ENCODE peak calls at places on chromosome 13, in six cellular contexts. C is uterus; W is tibial nerve; D is heart right ventricle; B is suprapubic skin; Q is CD8-positive, alpha-beta T cell. E is an unnamed sample. For H3K9me3 and H3K4me1, the result is how much of the 10 kb centered on the place peaks cover.

GRCh38 chr13:42926043-42926442 is 66.0 kb downstream of the EPSTI1 start:
- DNase-seq in C (no peak), W (no peak), D (no peak), B (no peak), Q (no peak), E (no peak)

GRCh38 chr13:38401276-38401675 is 51.6 kb downstream of the UFM1 start:
- DNase-seq in C (no peak), W (no peak), D (no peak), B (no peak), Q (no peak), E (no peak)

GRCh38 chr13:54373211-54373610 is 1344.6 kb downstream of the OLFM4 start:
- DNase-seq in C (no peak), W (no peak), D (no peak), B (no peak), Q (no peak), E (no peak)

GRCh38 chr13:27203854-27204253 is 32.2 kb upstream of the USP12 start:
- DNase-seq in C (no peak), W (peak), D (no peak), B (no peak), Q (no peak), E (no peak)

GRCh38 chr13:27259831-27260230 is 8.5 kb downstream of the RPL21 start:
- DNase-seq in C (no peak), W (no peak), D (no peak), B (no peak), Q (no peak), E (no peak)

GRCh38 chr13:112873851-112874750 is 94.9 kb upstream of the MCF2L start:
- DNase-seq in C (peak), W (peak), D (peak), B (peak), Q (no peak), E (no peak)

GRCh38 chr13:91153372-91153771 is 194.1 kb upstream of the MIR17HG start:
- DNase-seq in C (no peak), W (no peak), D (no peak), B (no peak), Q (no peak), E (no peak)

GRCh38 chr13:106373989-106374572 is 161.4 kb downstream of the EFNB2 start:
- DNase-seq in C (peak), W (no peak), D (no peak), B (no peak), Q (no peak), E (no peak)

GRCh38 chr13:47546265-47546962 is 454.7 kb downstream of the SUCLA2 start:
- DNase-seq in C (no peak), W (no peak), D (peak), B (no peak), Q (no peak), E (no peak)

GRCh38 chr13:109297628-109298027 is 488.8 kb downstream of the IRS2 start:
- DNase-seq in C (no peak), W (no peak), D (no peak), B (no peak), Q (no peak), E (no peak)

GRCh38 chr13:107669356-107669755 is 546.0 kb downstream of the LIG4 start:
- DNase-seq in C (no peak), W (no peak), D (no peak), B (no peak), Q (no peak), E (no peak)

GRCh38 chr13:21675095-21676007 is 4.5 kb downstream of the FGF9 start:
- DNase-seq in C (no peak), W (no peak), D (peak), B (no peak), Q (no peak), E (no peak)

GRCh38 chr13:114134944-114135610 is 2.7 kb upstream of the RASA3 start:
- DNase-seq in C (no peak), W (no peak), D (no peak), B (no peak), Q (no peak), E (no peak)

GRCh38 chr13:106182404-106182803 is 353.1 kb downstream of the EFNB2 start:
- DNase-seq in C (no peak), W (no peak), D (no peak), B (no peak), Q (no peak), E (no peak)

GRCh38 chr13:60661514-60661913 is 264.5 kb downstream of the TDRD3 start:
- DNase-seq in C (no peak), W (no peak), D (no peak), B (no peak), Q (no peak), E (no peak)

GRCh38 chr13:114049026-114049425 is 75.2 kb upstream of the C13orf46 start:
- DNase-seq in C (no peak), W (no peak), D (no peak), B (no peak), Q (no peak), E (no peak)

GRCh38 chr13:103282571-103283450 is 216.6 kb upstream of the SLC10A2 start:
- DNase-seq in C (no peak), W (no peak), D (no peak), B (no peak), Q (no peak), E (no peak)

GRCh38 chr13:75985132-75985531 is 349.0 kb downstream of the LMO7 start:
- DNase-seq in C (no peak), W (no peak), D (no peak), B (no peak), Q (no peak), E (no peak)

GRCh38 chr13:80237646-80238045 is 103.3 kb downstream of the SPRY2 start:
- DNase-seq in C (no peak), W (no peak), D (no peak), B (no peak), Q (no peak), E (no peak)

GRCh38 chr13:106003651-106004050 is 531.8 kb downstream of the EFNB2 start:
- DNase-seq in C (no peak), W (no peak), D (no peak), B (no peak), Q (no peak), E (no peak)

GRCh38 chr13:34174671-34175145 is 356.8 kb downstream of the RFC3 start:
- DNase-seq in C (no peak), W (no peak), D (no peak), B (no peak), Q (no peak), E (no peak)

GRCh38 chr13:29187584-29187983 is 367.4 kb downstream of the MTUS2 start:
- DNase-seq in C (no peak), W (no peak), D (no peak), B (no peak), Q (no peak), E (no peak)
- H3K9me3 ChIP-seq in C (under half), W (under half), D (under half), B (under half), Q (under half), E (under half)

GRCh38 chr13:110404321-110404720 is 97.2 kb downstream of the COL4A2 start:
- DNase-seq in C (no peak), W (no peak), D (no peak), B (no peak), Q (no peak), E (no peak)
- H3K4me1 ChIP-seq in C (under half), W (half or more), D (under half), B (under half), Q (under half), E (half or more)

GRCh38 chr13:24308068-24308445 is 1.3 kb upstream of the C1QTNF9 start:
- DNase-seq in C (no peak), W (no peak), D (no peak), B (no peak), Q (no peak), E (no peak)

GRCh38 chr13:24308488-24309020 is 826 bp upstream of the C1QTNF9 start:
- DNase-seq in C (no peak), W (no peak), D (no peak), B (no peak), Q (no peak), E (no peak)

DNA sequence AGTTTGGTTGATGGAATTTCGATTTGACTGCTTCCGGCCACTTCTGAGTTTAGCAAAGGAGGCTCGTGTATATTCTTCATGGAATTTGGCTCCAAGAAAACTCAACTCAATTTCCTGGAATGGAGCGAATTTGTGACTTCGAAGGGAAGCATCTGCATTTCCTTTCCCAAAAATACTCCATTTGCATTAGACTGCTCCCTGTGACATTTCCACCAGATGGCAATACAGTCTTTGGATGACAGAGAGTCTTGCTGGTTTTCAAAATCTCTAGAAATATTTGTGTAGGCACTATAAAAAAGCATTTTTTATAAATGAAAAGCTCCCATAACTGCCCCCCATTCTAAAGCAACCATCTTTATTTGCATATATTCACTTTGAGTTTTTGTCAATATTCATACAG is 4.1 kb downstream of the C1QTNF9 start:
- DNase-seq in C (no peak), W (no peak), D (no peak), B (no peak), Q (no peak), E (no peak)
- TF ChIP-seq CTCF in C (peak), W (peak), D (no peak), B (no peak), Q (no peak), E (no peak)

GRCh38 chr13:111484129-111484925 is 163.9 kb downstream of the TEX29 start:
- DNase-seq in C (no peak), W (no peak), D (no peak), B (no peak), Q (no peak), E (no peak)
- H3K9me3 ChIP-seq in C (under half), W (under half), D (under half), B (under half), Q (under half), E (under half)

GRCh38 chr13:50215389-50215788 is 200.1 kb downstream of the KCNRG start:
- DNase-seq in C (no peak), W (no peak), D (no peak), B (no peak), Q (no peak), E (no peak)

GRCh38 chr13:50208826-50209335 is 193.6 kb downstream of the KCNRG start:
- DNase-seq in C (no peak), W (peak), D (peak), B (peak), Q (no peak), E (no peak)

GRCh38 chr13:50213526-50213925 is 198.3 kb downstream of the KCNRG start:
- DNase-seq in C (no peak), W (no peak), D (no peak), B (no peak), Q (no peak), E (no peak)

GRCh38 chr13:50214514-50214913 is 199.3 kb downstream of the KCNRG start:
- DNase-seq in C (no peak), W (no peak), D (no peak), B (no peak), Q (no peak), E (no peak)

DNA sequence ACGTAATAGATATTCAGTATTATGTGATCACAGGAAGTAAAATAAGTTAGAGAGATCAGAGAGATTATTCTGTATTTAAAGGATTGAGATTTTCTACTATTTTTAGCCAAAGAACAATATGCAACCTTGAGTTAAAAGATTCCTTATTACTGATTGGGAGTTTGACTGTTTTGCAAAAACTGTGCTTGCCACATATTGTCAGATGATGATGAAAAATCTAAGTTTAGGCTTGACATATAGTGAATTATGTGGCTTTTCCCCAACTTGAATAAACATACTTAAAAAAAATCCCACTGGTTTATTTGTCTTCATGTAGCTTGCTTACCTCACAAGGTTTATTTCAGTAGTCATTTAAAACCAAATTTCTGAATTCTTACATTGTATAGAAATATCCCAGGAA is 194.4 kb downstream of the KCNRG start:
- DNase-seq in C (no peak), W (no peak), D (no peak), B (no peak), Q (no peak), E (no peak)
- H3K4me1 ChIP-seq in C (under half), W (under half), D (under half), B (under half), Q (under half), E (under half)

DNA sequence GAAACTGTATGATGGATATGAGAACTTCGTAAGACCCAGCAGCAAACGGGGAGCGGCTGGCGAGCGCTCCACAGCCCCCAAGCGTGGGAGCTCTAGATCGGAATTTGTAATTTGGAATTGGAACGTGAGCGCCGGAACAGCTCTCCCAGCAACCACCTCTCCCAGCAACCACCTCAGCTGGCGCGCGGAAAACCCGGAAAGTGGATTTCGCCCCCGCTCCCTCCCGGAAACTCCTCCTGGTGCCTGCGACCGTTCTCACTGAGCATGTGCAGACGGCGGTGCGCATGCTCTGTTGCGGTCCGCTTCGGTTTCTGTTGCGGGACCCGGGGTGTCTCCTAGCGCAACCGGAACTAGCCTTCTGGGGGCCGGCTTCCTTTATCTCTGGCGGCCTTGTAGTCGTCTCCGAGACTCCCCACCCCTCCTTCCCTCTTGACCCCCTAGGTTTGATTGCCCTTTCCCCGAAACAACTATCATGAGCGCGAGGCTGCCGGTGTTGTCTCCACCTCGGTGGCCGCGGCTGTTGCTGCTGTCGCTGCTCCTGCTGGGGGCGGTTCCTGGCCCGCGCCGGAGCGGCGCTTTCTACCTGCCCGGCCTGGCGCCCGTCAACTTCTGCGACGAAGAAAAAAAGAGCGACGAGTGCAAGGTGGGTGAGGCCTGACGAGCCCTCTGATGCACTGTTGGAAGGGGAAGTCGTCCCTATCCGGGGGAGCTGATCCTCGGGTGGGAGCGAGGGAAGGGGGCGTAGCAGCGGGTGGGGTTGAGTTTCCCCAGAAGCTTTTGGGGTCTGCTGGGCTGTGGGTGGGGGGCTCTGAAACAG is at the start of gene TM9SF2:
- DNase-seq in C (peak), W (peak), D (peak), B (peak), Q (peak), E (peak)
- TF ChIP-seq CTCF in C (no peak), W (no peak), D (no peak), B (no peak), Q (no peak), E (no peak)

GRCh38 chr13:32041429-32041828 is 9.9 kb downstream of the FRY start:
- DNase-seq in C (no peak), W (no peak), D (no peak), B (no peak), Q (no peak), E (no peak)
- H3K9me3 ChIP-seq in C (under half), W (under half), D (under half), B (under half), Q (under half), E (under half)

GRCh38 chr13:44230736-44231135 is 142.9 kb upstream of the SERP2 start:
- DNase-seq in C (no peak), W (no peak), D (no peak), B (no peak), Q (no peak), E (no peak)

GRCh38 chr13:44232729-44233128 is 140.9 kb upstream of the SERP2 start:
- DNase-seq in C (no peak), W (no peak), D (no peak), B (no peak), Q (no peak), E (no peak)

GRCh38 chr13:44231786-44232516 is 141.7 kb upstream of the SERP2 start:
- DNase-seq in C (peak), W (peak), D (no peak), B (peak), Q (no peak), E (no peak)

GRCh38 chr13:44230071-44230470 is 143.6 kb upstream of the SERP2 start:
- DNase-seq in C (no peak), W (no peak), D (no peak), B (no peak), Q (no peak), E (no peak)

GRCh38 chr13:44229371-44230030 is 144.1 kb upstream of the SERP2 start:
- DNase-seq in C (no peak), W (no peak), D (no peak), B (no peak), Q (no peak), E (no peak)
- H3K4me1 ChIP-seq in C (under half), W (under half), D (under half), B (under half), Q (under half), E (under half)

GRCh38 chr13:101545521-101545920 is 93.0 kb downstream of the ITGBL1 start:
- DNase-seq in C (no peak), W (no peak), D (no peak), B (no peak), Q (no peak), E (no peak)
- TF ChIP-seq CTCF in C (no peak), W (no peak), D (no peak), B (no peak), Q (no peak), E (no peak)